ENCODE peak calls at places on chromosomes 5 and 9, in seven cellular contexts. G, S, V, P, F, D and U are unnamed samples.

GRCh38 chr9:133348763-133349573 is 950 bp downstream of the RPL7A start:
- DNase-seq in F (no peak), P (no peak), S (no peak), G (no peak), V (no peak), D (no peak), U (no peak)

GRCh38 chr5:177003649-177004048 is 2.9 kb downstream of the UIMC1 start:
- DNase-seq in V (no peak), D (no peak), P (no peak), F (no peak), S (no peak), G (no peak), U (no peak)

GRCh38 chr5:42641321-42642005 is 115.2 kb upstream of the CCDC152 start:
- DNase-seq in V (no peak), F (no peak), D (no peak), S (no peak), G (no peak), P (no peak), U (no peak)

GRCh38 chr5:171738501-171738900 is 47.1 kb upstream of the SMIM23 start:
- DNase-seq in F (no peak), S (no peak), G (no peak), V (no peak), D (no peak), P (no peak), U (no peak)

GRCh38 chr5:112417931-112418358 is 1.1 kb downstream of the EPB41L4A start:
- DNase-seq in F (peak), D (peak), G (no peak), P (peak), V (peak), S (no peak), U (no peak)

GRCh38 chr9:18473551-18474279 is at the start of gene ADAMTSL1:
- DNase-seq in V (peak), S (peak), F (no peak), D (peak), G (peak), P (no peak), U (no peak)

GRCh38 chr5:123265551-123265950 is 157.7 kb downstream of the CEP120 start:
- DNase-seq in D (peak), P (no peak), G (no peak), V (peak), S (no peak), F (no peak), U (no peak)

GRCh38 chr9:134154262-134154701 is 10.1 kb downstream of the RNU6ATAC start:
- DNase-seq in G (no peak), D (no peak), S (no peak), F (no peak), P (no peak), V (no peak), U (no peak)

GRCh38 chr9:6413365-6414263 is 615 bp downstream of the UHRF2 start:
- DNase-seq in P (peak), D (no peak), F (peak), S (peak), G (peak), V (peak), U (no peak)

GRCh38 chr5:120538644-120539043 is 74.5 kb downstream of the PRR16 start:
- DNase-seq in S (no peak), P (no peak), V (peak), D (peak), G (no peak), F (no peak), U (no peak)

GRCh38 chr5:141636106-141636412 is 590 bp downstream of the HDAC3 start:
- DNase-seq in P (no peak), D (no peak), S (no peak), V (no peak), G (no peak), F (no peak), U (no peak)

GRCh38 chr9:12719431-12719830 is 26.2 kb downstream of the TYRP1 start:
- DNase-seq in F (no peak), P (no peak), V (peak), S (no peak), G (peak), D (peak), U (peak)

GRCh38 chr5:174384509-174384947 is 339.0 kb downstream of the NSG2 start:
- DNase-seq in S (no peak), D (peak), G (no peak), P (no peak), F (no peak), V (no peak), U (no peak)

GRCh38 chr9:131500939-131501541 is 1.7 kb upstream of the POMT1 start:
- DNase-seq in G (no peak), V (peak), S (no peak), P (no peak), F (no peak), D (peak), U (no peak)

GRCh38 chr9:34603610-34604231 is 8.2 kb downstream of the RPP25L start:
- DNase-seq in F (peak), V (peak), D (peak), G (peak), S (peak), P (peak), U (peak)

GRCh38 chr9:76290555-76290954 is 103.7 kb downstream of the RFK start:
- DNase-seq in P (no peak), V (no peak), S (no peak), D (no peak), F (no peak), G (no peak), U (peak)

GRCh38 chr5:79229357-79230174 is 6.4 kb upstream of the JMY start:
- DNase-seq in S (no peak), P (no peak), G (no peak), F (no peak), D (no peak), V (no peak), U (no peak)

GRCh38 chr5:133662578-133662977 is 50.2 kb upstream of the FSTL4 start:
- DNase-seq in D (no peak), F (no peak), G (no peak), P (no peak), S (no peak), V (no peak), U (no peak)

GRCh38 chr9:126462617-126463016 is 136.0 kb downstream of the MVB12B start:
- DNase-seq in V (no peak), D (no peak), P (no peak), S (no peak), G (no peak), F (no peak), U (no peak)

GRCh38 chr9:137276757-137277328 is 683 bp upstream of the TOR4A start:
- DNase-seq in P (no peak), F (no peak), D (peak), G (no peak), V (peak), S (no peak), U (peak)

GRCh38 chr5:5436206-5436765 is 13.8 kb downstream of the ICE1 start:
- DNase-seq in S (no peak), P (no peak), D (no peak), F (no peak), V (no peak), G (no peak), U (no peak)

GRCh38 chr5:149962040-149962439 is 1.5 kb downstream of the SLC26A2 start:
- DNase-seq in V (peak), D (peak), S (no peak), F (no peak), G (peak), P (peak), U (peak)

GRCh38 chr9:102499468-102499867 is 495.7 kb upstream of the CYLC2 start:
- DNase-seq in S (no peak), P (no peak), G (no peak), D (no peak), F (no peak), V (no peak), U (peak)

GRCh38 chr5:148205044-148205813 is 2.4 kb downstream of the SPINK6 start:
- DNase-seq in G (no peak), P (no peak), S (no peak), F (no peak), V (no peak), D (peak), U (no peak)

GRCh38 chr5:53041071-53041692 is 52.0 kb downstream of the ITGA2 start:
- DNase-seq in P (no peak), S (no peak), V (peak), G (no peak), D (peak), F (no peak), U (no peak)

GRCh38 chr9:14058078-14058688 is 255.8 kb downstream of the NFIB start:
- DNase-seq in P (no peak), V (no peak), D (no peak), F (no peak), S (no peak), G (no peak), U (no peak)

GRCh38 chr9:128685636-128686489 is 3.2 kb upstream of the SET start:
- DNase-seq in D (no peak), V (no peak), F (peak), S (no peak), P (no peak), G (no peak), U (no peak)

GRCh38 chr5:96297867-96298266 is 135.2 kb downstream of the PCSK1 start:
- DNase-seq in G (no peak), F (no peak), P (peak), D (peak), V (peak), S (no peak), U (peak)